ENCODE peak calls at places on chromosome 14, in eight cellular contexts. One of them, this sample, is unnamed.

GRCh38 chr14:52835122-52835903 is 43.9 kb upstream of the GNPNAT1 start:
- DNase-seq in HTR-8/SVneo: peak
- DNase-seq in Peyer's patch: no peak
- DNase-seq in prostate gland: no peak
- DNase-seq in GM23248: peak
- DNase-seq in stimulated activated CD4-positive, alpha-beta T cell treated with anti-CD3 and anti-CD28 coated beads, Interleukin-2, amount 100 ng/mL, for 48 hours: no peak
- DNase-seq in SK-N-MC: no peak
- DNase-seq in stimulated activated CD8-positive, alpha-beta memory T cell treated with anti-CD3 and anti-CD28 coated beads, Interleukin-4, amount 100 ng/mL, for 24 hours: no peak
- DNase-seq in this sample: no peak

GRCh38 chr14:91048676-91049075 is 11.8 kb downstream of the RPS6KA5 start:
- DNase-seq in stimulated activated CD4-positive, alpha-beta T cell treated with anti-CD3 and anti-CD28 coated beads, Interleukin-2, amount 100 ng/mL, for 48 hours: no peak
- DNase-seq in SK-N-MC: no peak
- DNase-seq in HTR-8/SVneo: no peak
- DNase-seq in stimulated activated CD8-positive, alpha-beta memory T cell treated with anti-CD3 and anti-CD28 coated beads, Interleukin-4, amount 100 ng/mL, for 24 hours: no peak
- DNase-seq in Peyer's patch: no peak
- DNase-seq in GM23248: no peak
- DNase-seq in prostate gland: no peak
- DNase-seq in this sample: no peak

GRCh38 chr14:64249363-64249762 is 44.8 kb downstream of the ESR2 start:
- DNase-seq in HTR-8/SVneo: no peak
- DNase-seq in SK-N-MC: no peak
- DNase-seq in Peyer's patch: no peak
- DNase-seq in GM23248: no peak
- DNase-seq in stimulated activated CD4-positive, alpha-beta T cell treated with anti-CD3 and anti-CD28 coated beads, Interleukin-2, amount 100 ng/mL, for 48 hours: no peak
- DNase-seq in prostate gland: no peak
- DNase-seq in stimulated activated CD8-positive, alpha-beta memory T cell treated with anti-CD3 and anti-CD28 coated beads, Interleukin-4, amount 100 ng/mL, for 24 hours: no peak
- DNase-seq in this sample: no peak

GRCh38 chr14:103442288-103442687 is 57.1 kb downstream of the MARK3 start:
- DNase-seq in HTR-8/SVneo: no peak
- DNase-seq in Peyer's patch: no peak
- DNase-seq in prostate gland: no peak
- DNase-seq in SK-N-MC: no peak
- DNase-seq in stimulated activated CD8-positive, alpha-beta memory T cell treated with anti-CD3 and anti-CD28 coated beads, Interleukin-4, amount 100 ng/mL, for 24 hours: no peak
- DNase-seq in stimulated activated CD4-positive, alpha-beta T cell treated with anti-CD3 and anti-CD28 coated beads, Interleukin-2, amount 100 ng/mL, for 48 hours: no peak
- DNase-seq in GM23248: peak
- DNase-seq in this sample: no peak

GRCh38 chr14:71529855-71530254 is 402.4 kb upstream of the RGS6 start:
- DNase-seq in prostate gland: no peak
- DNase-seq in Peyer's patch: no peak
- DNase-seq in GM23248: peak
- DNase-seq in HTR-8/SVneo: no peak
- DNase-seq in stimulated activated CD8-positive, alpha-beta memory T cell treated with anti-CD3 and anti-CD28 coated beads, Interleukin-4, amount 100 ng/mL, for 24 hours: no peak
- DNase-seq in SK-N-MC: no peak
- DNase-seq in stimulated activated CD4-positive, alpha-beta T cell treated with anti-CD3 and anti-CD28 coated beads, Interleukin-2, amount 100 ng/mL, for 48 hours: no peak
- DNase-seq in this sample: no peak

GRCh38 chr14:77040995-77041744 is 12.7 kb upstream of the IRF2BPL start:
- DNase-seq in SK-N-MC: no peak
- DNase-seq in GM23248: no peak
- DNase-seq in stimulated activated CD8-positive, alpha-beta memory T cell treated with anti-CD3 and anti-CD28 coated beads, Interleukin-4, amount 100 ng/mL, for 24 hours: no peak
- DNase-seq in HTR-8/SVneo: no peak
- DNase-seq in Peyer's patch: peak
- DNase-seq in stimulated activated CD4-positive, alpha-beta T cell treated with anti-CD3 and anti-CD28 coated beads, Interleukin-2, amount 100 ng/mL, for 48 hours: no peak
- DNase-seq in prostate gland: no peak
- DNase-seq in this sample: no peak

GRCh38 chr14:78933948-78934524 is 763.9 kb downstream of the NRXN3 start:
- DNase-seq in GM23248: peak
- DNase-seq in SK-N-MC: no peak
- DNase-seq in stimulated activated CD4-positive, alpha-beta T cell treated with anti-CD3 and anti-CD28 coated beads, Interleukin-2, amount 100 ng/mL, for 48 hours: no peak
- DNase-seq in HTR-8/SVneo: peak
- DNase-seq in Peyer's patch: no peak
- DNase-seq in prostate gland: no peak
- DNase-seq in stimulated activated CD8-positive, alpha-beta memory T cell treated with anti-CD3 and anti-CD28 coated beads, Interleukin-4, amount 100 ng/mL, for 24 hours: no peak
- DNase-seq in this sample: no peak

GRCh38 chr14:97994020-97994531 is 1196.9 kb downstream of the VRK1 start:
- DNase-seq in Peyer's patch: peak
- DNase-seq in HTR-8/SVneo: no peak
- DNase-seq in GM23248: no peak
- DNase-seq in stimulated activated CD4-positive, alpha-beta T cell treated with anti-CD3 and anti-CD28 coated beads, Interleukin-2, amount 100 ng/mL, for 48 hours: no peak
- DNase-seq in stimulated activated CD8-positive, alpha-beta memory T cell treated with anti-CD3 and anti-CD28 coated beads, Interleukin-4, amount 100 ng/mL, for 24 hours: no peak
- DNase-seq in SK-N-MC: no peak
- DNase-seq in prostate gland: no peak
- DNase-seq in this sample: no peak

GRCh38 chr14:100594625-100594951 is 7.4 kb upstream of the BEGAIN start:
- DNase-seq in Peyer's patch: no peak
- DNase-seq in prostate gland: no peak
- DNase-seq in SK-N-MC: no peak
- DNase-seq in GM23248: no peak
- DNase-seq in HTR-8/SVneo: no peak
- DNase-seq in stimulated activated CD4-positive, alpha-beta T cell treated with anti-CD3 and anti-CD28 coated beads, Interleukin-2, amount 100 ng/mL, for 48 hours: no peak
- DNase-seq in stimulated activated CD8-positive, alpha-beta memory T cell treated with anti-CD3 and anti-CD28 coated beads, Interleukin-4, amount 100 ng/mL, for 24 hours: no peak
- DNase-seq in this sample: no peak

GRCh38 chr14:64464695-64465094 is 604 bp upstream of the AKAP5 start:
- DNase-seq in prostate gland: no peak
- DNase-seq in Peyer's patch: no peak
- DNase-seq in SK-N-MC: no peak
- DNase-seq in HTR-8/SVneo: peak
- DNase-seq in stimulated activated CD4-positive, alpha-beta T cell treated with anti-CD3 and anti-CD28 coated beads, Interleukin-2, amount 100 ng/mL, for 48 hours: no peak
- DNase-seq in stimulated activated CD8-positive, alpha-beta memory T cell treated with anti-CD3 and anti-CD28 coated beads, Interleukin-4, amount 100 ng/mL, for 24 hours: no peak
- DNase-seq in GM23248: no peak
- DNase-seq in this sample: no peak

GRCh38 chr14:34662558-34663088 is 32.7 kb upstream of the SNX6 start:
- DNase-seq in HTR-8/SVneo: no peak
- DNase-seq in SK-N-MC: no peak
- DNase-seq in stimulated activated CD4-positive, alpha-beta T cell treated with anti-CD3 and anti-CD28 coated beads, Interleukin-2, amount 100 ng/mL, for 48 hours: no peak
- DNase-seq in prostate gland: no peak
- DNase-seq in GM23248: peak
- DNase-seq in Peyer's patch: no peak
- DNase-seq in stimulated activated CD8-positive, alpha-beta memory T cell treated with anti-CD3 and anti-CD28 coated beads, Interleukin-4, amount 100 ng/mL, for 24 hours: no peak
- DNase-seq in this sample: no peak

GRCh38 chr14:59123975-59124374 is 64.5 kb upstream of the DAAM1 start:
- DNase-seq in HTR-8/SVneo: peak
- DNase-seq in Peyer's patch: no peak
- DNase-seq in GM23248: peak
- DNase-seq in stimulated activated CD8-positive, alpha-beta memory T cell treated with anti-CD3 and anti-CD28 coated beads, Interleukin-4, amount 100 ng/mL, for 24 hours: no peak
- DNase-seq in stimulated activated CD4-positive, alpha-beta T cell treated with anti-CD3 and anti-CD28 coated beads, Interleukin-2, amount 100 ng/mL, for 48 hours: no peak
- DNase-seq in SK-N-MC: no peak
- DNase-seq in prostate gland: no peak
- DNase-seq in this sample: no peak

GRCh38 chr14:58969951-58970751 is 218.3 kb upstream of the DAAM1 start:
- DNase-seq in stimulated activated CD4-positive, alpha-beta T cell treated with anti-CD3 and anti-CD28 coated beads, Interleukin-2, amount 100 ng/mL, for 48 hours: no peak
- DNase-seq in prostate gland: no peak
- DNase-seq in SK-N-MC: no peak
- DNase-seq in GM23248: no peak
- DNase-seq in stimulated activated CD8-positive, alpha-beta memory T cell treated with anti-CD3 and anti-CD28 coated beads, Interleukin-4, amount 100 ng/mL, for 24 hours: no peak
- DNase-seq in Peyer's patch: no peak
- DNase-seq in HTR-8/SVneo: no peak
- DNase-seq in this sample: no peak

GRCh38 chr14:71498151-71498734 is 434.0 kb upstream of the RGS6 start:
- DNase-seq in GM23248: peak
- DNase-seq in prostate gland: no peak
- DNase-seq in HTR-8/SVneo: no peak
- DNase-seq in stimulated activated CD8-positive, alpha-beta memory T cell treated with anti-CD3 and anti-CD28 coated beads, Interleukin-4, amount 100 ng/mL, for 24 hours: no peak
- DNase-seq in SK-N-MC: no peak
- DNase-seq in stimulated activated CD4-positive, alpha-beta T cell treated with anti-CD3 and anti-CD28 coated beads, Interleukin-2, amount 100 ng/mL, for 48 hours: no peak
- DNase-seq in Peyer's patch: no peak
- DNase-seq in this sample: no peak

GRCh38 chr14:56135668-56136067 is 17.5 kb downstream of the PELI2 start:
- DNase-seq in HTR-8/SVneo: no peak
- DNase-seq in Peyer's patch: no peak
- DNase-seq in SK-N-MC: no peak
- DNase-seq in stimulated activated CD4-positive, alpha-beta T cell treated with anti-CD3 and anti-CD28 coated beads, Interleukin-2, amount 100 ng/mL, for 48 hours: no peak
- DNase-seq in prostate gland: no peak
- DNase-seq in stimulated activated CD8-positive, alpha-beta memory T cell treated with anti-CD3 and anti-CD28 coated beads, Interleukin-4, amount 100 ng/mL, for 24 hours: no peak
- DNase-seq in GM23248: no peak
- DNase-seq in this sample: no peak

GRCh38 chr14:100698719-100699448 is 27.8 kb upstream of the DLK1 start:
- DNase-seq in Peyer's patch: no peak
- DNase-seq in GM23248: no peak
- DNase-seq in prostate gland: no peak
- DNase-seq in stimulated activated CD4-positive, alpha-beta T cell treated with anti-CD3 and anti-CD28 coated beads, Interleukin-2, amount 100 ng/mL, for 48 hours: no peak
- DNase-seq in HTR-8/SVneo: no peak
- DNase-seq in stimulated activated CD8-positive, alpha-beta memory T cell treated with anti-CD3 and anti-CD28 coated beads, Interleukin-4, amount 100 ng/mL, for 24 hours: no peak
- DNase-seq in SK-N-MC: no peak
- DNase-seq in this sample: no peak

GRCh38 chr14:73717998-73718741 is 4.0 kb upstream of the PNMA1 start:
- DNase-seq in prostate gland: peak
- DNase-seq in HTR-8/SVneo: no peak
- DNase-seq in Peyer's patch: no peak
- DNase-seq in GM23248: no peak
- DNase-seq in SK-N-MC: no peak
- DNase-seq in stimulated activated CD8-positive, alpha-beta memory T cell treated with anti-CD3 and anti-CD28 coated beads, Interleukin-4, amount 100 ng/mL, for 24 hours: no peak
- DNase-seq in stimulated activated CD4-positive, alpha-beta T cell treated with anti-CD3 and anti-CD28 coated beads, Interleukin-2, amount 100 ng/mL, for 48 hours: no peak
- DNase-seq in this sample: no peak

GRCh38 chr14:62308316-62308715 is 546.1 kb downstream of the SNAPC1 start:
- DNase-seq in stimulated activated CD8-positive, alpha-beta memory T cell treated with anti-CD3 and anti-CD28 coated beads, Interleukin-4, amount 100 ng/mL, for 24 hours: no peak
- DNase-seq in GM23248: no peak
- DNase-seq in HTR-8/SVneo: no peak
- DNase-seq in prostate gland: no peak
- DNase-seq in Peyer's patch: no peak
- DNase-seq in stimulated activated CD4-positive, alpha-beta T cell treated with anti-CD3 and anti-CD28 coated beads, Interleukin-2, amount 100 ng/mL, for 48 hours: no peak
- DNase-seq in SK-N-MC: no peak
- DNase-seq in this sample: no peak

GRCh38 chr14:60247994-60248696 is 876 bp upstream of the PPM1A start:
- DNase-seq in GM23248: peak
- DNase-seq in prostate gland: peak
- DNase-seq in stimulated activated CD4-positive, alpha-beta T cell treated with anti-CD3 and anti-CD28 coated beads, Interleukin-2, amount 100 ng/mL, for 48 hours: peak
- DNase-seq in Peyer's patch: peak
- DNase-seq in stimulated activated CD8-positive, alpha-beta memory T cell treated with anti-CD3 and anti-CD28 coated beads, Interleukin-4, amount 100 ng/mL, for 24 hours: peak
- DNase-seq in SK-N-MC: peak
- DNase-seq in HTR-8/SVneo: peak
- DNase-seq in this sample: peak

GRCh38 chr14:98599082-98599481 is 672.9 kb downstream of the BCL11B start:
- DNase-seq in SK-N-MC: no peak
- DNase-seq in stimulated activated CD4-positive, alpha-beta T cell treated with anti-CD3 and anti-CD28 coated beads, Interleukin-2, amount 100 ng/mL, for 48 hours: no peak
- DNase-seq in HTR-8/SVneo: no peak
- DNase-seq in stimulated activated CD8-positive, alpha-beta memory T cell treated with anti-CD3 and anti-CD28 coated beads, Interleukin-4, amount 100 ng/mL, for 24 hours: no peak
- DNase-seq in Peyer's patch: no peak
- DNase-seq in prostate gland: no peak
- DNase-seq in GM23248: no peak
- DNase-seq in this sample: no peak

GRCh38 chr14:102541771-102542170 is 32.2 kb upstream of the ANKRD9 start:
- DNase-seq in SK-N-MC: no peak
- DNase-seq in GM23248: no peak
- DNase-seq in prostate gland: no peak
- DNase-seq in stimulated activated CD4-positive, alpha-beta T cell treated with anti-CD3 and anti-CD28 coated beads, Interleukin-2, amount 100 ng/mL, for 48 hours: no peak
- DNase-seq in stimulated activated CD8-positive, alpha-beta memory T cell treated with anti-CD3 and anti-CD28 coated beads, Interleukin-4, amount 100 ng/mL, for 24 hours: no peak
- DNase-seq in Peyer's patch: no peak
- DNase-seq in HTR-8/SVneo: no peak
- DNase-seq in this sample: no peak

GRCh38 chr14:20772650-20773049 is 4.4 kb downstream of the EDDM3B start:
- DNase-seq in prostate gland: no peak
- DNase-seq in SK-N-MC: no peak
- DNase-seq in stimulated activated CD8-positive, alpha-beta memory T cell treated with anti-CD3 and anti-CD28 coated beads, Interleukin-4, amount 100 ng/mL, for 24 hours: no peak
- DNase-seq in HTR-8/SVneo: no peak
- DNase-seq in stimulated activated CD4-positive, alpha-beta T cell treated with anti-CD3 and anti-CD28 coated beads, Interleukin-2, amount 100 ng/mL, for 48 hours: no peak
- DNase-seq in GM23248: no peak
- DNase-seq in Peyer's patch: no peak
- DNase-seq in this sample: no peak

GRCh38 chr14:20998139-20998538 is 954 bp upstream of the SLC39A2 start:
- DNase-seq in SK-N-MC: no peak
- DNase-seq in stimulated activated CD4-positive, alpha-beta T cell treated with anti-CD3 and anti-CD28 coated beads, Interleukin-2, amount 100 ng/mL, for 48 hours: no peak
- DNase-seq in prostate gland: peak
- DNase-seq in GM23248: no peak
- DNase-seq in Peyer's patch: no peak
- DNase-seq in HTR-8/SVneo: no peak
- DNase-seq in stimulated activated CD8-positive, alpha-beta memory T cell treated with anti-CD3 and anti-CD28 coated beads, Interleukin-4, amount 100 ng/mL, for 24 hours: no peak
- DNase-seq in this sample: no peak

GRCh38 chr14:99194736-99195135 is 77.3 kb downstream of the BCL11B start:
- DNase-seq in stimulated activated CD4-positive, alpha-beta T cell treated with anti-CD3 and anti-CD28 coated beads, Interleukin-2, amount 100 ng/mL, for 48 hours: no peak
- DNase-seq in prostate gland: no peak
- DNase-seq in stimulated activated CD8-positive, alpha-beta memory T cell treated with anti-CD3 and anti-CD28 coated beads, Interleukin-4, amount 100 ng/mL, for 24 hours: no peak
- DNase-seq in SK-N-MC: no peak
- DNase-seq in HTR-8/SVneo: no peak
- DNase-seq in GM23248: no peak
- DNase-seq in Peyer's patch: no peak
- DNase-seq in this sample: no peak

GRCh38 chr14:33052899-33053400 is 114.3 kb downstream of the NPAS3 start:
- DNase-seq in stimulated activated CD4-positive, alpha-beta T cell treated with anti-CD3 and anti-CD28 coated beads, Interleukin-2, amount 100 ng/mL, for 48 hours: no peak
- DNase-seq in prostate gland: no peak
- DNase-seq in stimulated activated CD8-positive, alpha-beta memory T cell treated with anti-CD3 and anti-CD28 coated beads, Interleukin-4, amount 100 ng/mL, for 24 hours: no peak
- DNase-seq in GM23248: no peak
- DNase-seq in SK-N-MC: no peak
- DNase-seq in HTR-8/SVneo: no peak
- DNase-seq in Peyer's patch: no peak
- DNase-seq in this sample: no peak

GRCh38 chr14:71686677-71687076 is 245.6 kb upstream of the RGS6 start:
- DNase-seq in HTR-8/SVneo: no peak
- DNase-seq in Peyer's patch: no peak
- DNase-seq in SK-N-MC: no peak
- DNase-seq in stimulated activated CD8-positive, alpha-beta memory T cell treated with anti-CD3 and anti-CD28 coated beads, Interleukin-4, amount 100 ng/mL, for 24 hours: no peak
- DNase-seq in GM23248: peak
- DNase-seq in prostate gland: no peak
- DNase-seq in stimulated activated CD4-positive, alpha-beta T cell treated with anti-CD3 and anti-CD28 coated beads, Interleukin-2, amount 100 ng/mL, for 48 hours: no peak
- DNase-seq in this sample: no peak

GRCh38 chr14:37482428-37482827 is 112.6 kb downstream of the FOXA1 start:
- DNase-seq in stimulated activated CD4-positive, alpha-beta T cell treated with anti-CD3 and anti-CD28 coated beads, Interleukin-2, amount 100 ng/mL, for 48 hours: no peak
- DNase-seq in prostate gland: no peak
- DNase-seq in SK-N-MC: no peak
- DNase-seq in HTR-8/SVneo: no peak
- DNase-seq in stimulated activated CD8-positive, alpha-beta memory T cell treated with anti-CD3 and anti-CD28 coated beads, Interleukin-4, amount 100 ng/mL, for 24 hours: no peak
- DNase-seq in Peyer's patch: no peak
- DNase-seq in GM23248: no peak
- DNase-seq in this sample: no peak

GRCh38 chr14:74457511-74457910 is 31.5 kb upstream of the SYNDIG1L start:
- DNase-seq in GM23248: no peak
- DNase-seq in stimulated activated CD4-positive, alpha-beta T cell treated with anti-CD3 and anti-CD28 coated beads, Interleukin-2, amount 100 ng/mL, for 48 hours: no peak
- DNase-seq in prostate gland: no peak
- DNase-seq in stimulated activated CD8-positive, alpha-beta memory T cell treated with anti-CD3 and anti-CD28 coated beads, Interleukin-4, amount 100 ng/mL, for 24 hours: no peak
- DNase-seq in HTR-8/SVneo: no peak
- DNase-seq in SK-N-MC: no peak
- DNase-seq in Peyer's patch: no peak
- DNase-seq in this sample: no peak

GRCh38 chr14:101715209-101716076 is 46.1 kb upstream of the PPP2R5C start:
- DNase-seq in prostate gland: no peak
- DNase-seq in GM23248: no peak
- DNase-seq in stimulated activated CD4-positive, alpha-beta T cell treated with anti-CD3 and anti-CD28 coated beads, Interleukin-2, amount 100 ng/mL, for 48 hours: no peak
- DNase-seq in HTR-8/SVneo: no peak
- DNase-seq in SK-N-MC: no peak
- DNase-seq in stimulated activated CD8-positive, alpha-beta memory T cell treated with anti-CD3 and anti-CD28 coated beads, Interleukin-4, amount 100 ng/mL, for 24 hours: no peak
- DNase-seq in Peyer's patch: peak
- DNase-seq in this sample: no peak